ENCODE peak calls at places on chromosomes 6 and 20, in five cellular contexts. I is CD4-positive, alpha-beta T cell; R is psoas muscle; U is breast epithelium; S is osteoblast. M is an unnamed sample.

GRCh38 chr20:830011-830521 is 3.4 kb upstream of the FAM110A start:
- DNase-seq in I (no peak), R (no peak), U (peak), S (no peak), M (no peak)

GRCh38 chr6:38033442-38033982 is 214.0 kb downstream of the ZFAND3 start:
- DNase-seq in I (no peak), R (no peak), U (no peak), S (no peak), M (no peak)

GRCh38 chr6:134230940-134231339 is 87.0 kb downstream of the SGK1 start:
- DNase-seq in I (no peak), R (no peak), U (no peak), S (no peak), M (no peak)

GRCh38 chr20:50635676-50636600 is 55.4 kb downstream of the RIPOR3 start:
- DNase-seq in I (peak), R (peak), U (peak), S (peak), M (peak)

GRCh38 chr6:9481292-9482029 is 933.4 kb downstream of the TFAP2A start:
- DNase-seq in I (no peak), R (no peak), U (no peak), S (no peak), M (no peak)

GRCh38 chr6:37182736-37183590 is 13.0 kb downstream of the PIM1 start:
- DNase-seq in I (peak), R (no peak), U (no peak), S (peak), M (no peak)

GRCh38 chr20:16821211-16822089 is 73.3 kb downstream of the OTOR start:
- DNase-seq in I (no peak), R (no peak), U (no peak), S (no peak), M (peak)

GRCh38 chr20:38842017-38842416 is 36.5 kb downstream of the PPP1R16B start:
- DNase-seq in I (no peak), R (no peak), U (no peak), S (no peak), M (no peak)

GRCh38 chr6:6798430-6798829 is 209.9 kb downstream of the LY86 start:
- DNase-seq in I (no peak), R (no peak), U (no peak), S (no peak), M (no peak)

GRCh38 chr6:110329729-110330436 is 28.3 kb downstream of the METTL24 start:
- DNase-seq in I (no peak), R (no peak), U (no peak), S (no peak), M (no peak)

GRCh38 chr20:50285376-50286173 is 94.9 kb downstream of the CEBPB start:
- DNase-seq in I (no peak), R (peak), U (no peak), S (peak), M (no peak)

GRCh38 chr6:9924971-9925370 is 489.9 kb downstream of the TFAP2A start:
- DNase-seq in I (no peak), R (no peak), U (no peak), S (no peak), M (no peak)

GRCh38 chr20:57908226-57908625 is 198.4 kb upstream of the PMEPA1 start:
- DNase-seq in I (no peak), R (no peak), U (no peak), S (no peak), M (no peak)

GRCh38 chr20:52256465-52256864 is 64.9 kb upstream of the ZFP64 start:
- DNase-seq in I (no peak), R (no peak), U (no peak), S (peak), M (no peak)

GRCh38 chr6:81772741-81773140 is 20.3 kb upstream of the TENT5A start:
- DNase-seq in I (no peak), R (no peak), U (no peak), S (peak), M (peak)

GRCh38 chr6:70955441-70956190 is 1.2 kb downstream of the B3GAT2 start:
- DNase-seq in I (peak), R (peak), U (peak), S (peak), M (peak)

GRCh38 chr6:87669051-87669450 is 33.0 kb downstream of the AKIRIN2 start:
- DNase-seq in I (no peak), R (no peak), U (no peak), S (no peak), M (no peak)

GRCh38 chr20:48690888-48691287 is 136.9 kb downstream of the PREX1 start:
- DNase-seq in I (no peak), R (no peak), U (no peak), S (no peak), M (no peak)

GRCh38 chr20:57464642-57465211 is 60.2 kb downstream of the CTCFL start:
- DNase-seq in I (no peak), R (peak), U (no peak), S (peak), M (peak)

GRCh38 chr6:15515226-15515625 is 147.6 kb downstream of the DTNBP1 start:
- DNase-seq in I (no peak), R (no peak), U (no peak), S (peak), M (no peak)

GRCh38 chr6:151027936-151028838 is 162.7 kb downstream of the MTHFD1L start:
- DNase-seq in I (no peak), R (no peak), U (no peak), S (no peak), M (no peak)
- TF ChIP-seq CTCF in I (no peak), R (no peak), U (no peak), S (no peak), M (no peak)

GRCh38 chr6:148757944-148758343 is 11.1 kb downstream of the UST start:
- DNase-seq in I (no peak), R (no peak), U (no peak), S (no peak), M (no peak)

GRCh38 chr6:148760568-148761531 is 14.0 kb downstream of the UST start:
- DNase-seq in I (peak), R (peak), U (no peak), S (peak), M (no peak)

GRCh38 chr6:148760143-148760505 is 13.3 kb downstream of the UST start:
- DNase-seq in I (no peak), R (no peak), U (no peak), S (no peak), M (no peak)

GRCh38 chr6:148758492-148758891 is 11.7 kb downstream of the UST start:
- DNase-seq in I (no peak), R (no peak), U (no peak), S (no peak), M (no peak)

DNA sequence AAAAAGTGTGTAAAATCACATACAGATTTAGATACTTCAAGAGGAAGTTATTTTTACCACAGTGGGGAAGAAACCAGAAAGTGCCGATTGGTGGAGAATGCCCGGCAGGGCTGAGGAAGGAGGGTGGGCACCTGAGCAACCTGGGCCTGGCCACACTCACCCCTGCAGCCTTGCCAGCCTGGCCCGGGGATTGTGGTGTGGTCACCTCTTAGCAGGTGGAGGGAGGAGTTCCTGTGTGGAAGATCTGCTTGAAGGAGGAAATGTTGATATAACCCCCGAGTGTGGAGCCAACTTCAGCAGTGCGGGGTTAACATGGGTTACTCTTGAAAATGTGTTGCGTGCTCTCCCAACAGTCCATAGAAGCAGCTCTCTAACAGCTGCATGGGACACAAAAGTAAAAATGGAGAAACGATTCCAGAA is 14.7 kb downstream of the UST start:
- DNase-seq in I (no peak), R (peak), U (no peak), S (no peak), M (no peak)
- H3K27ac ChIP-seq in I (peak), R (no peak), U (peak), S (peak), M (peak)

GRCh38 chr6:154500769-154501171 is 9.7 kb downstream of the CNKSR3 start:
- DNase-seq in I (no peak), R (no peak), U (no peak), S (peak), M (no peak)
- TF ChIP-seq CTCF in I (no peak), R (no peak), U (no peak), S (peak), M (no peak)

GRCh38 chr6:122616877-122617276 is 6.7 kb downstream of the PKIB start:
- DNase-seq in I (no peak), R (no peak), U (no peak), S (no peak), M (no peak)

GRCh38 chr6:122612838-122613237 is 2.6 kb downstream of the PKIB start:
- DNase-seq in I (no peak), R (no peak), U (no peak), S (no peak), M (no peak)

GRCh38 chr6:122619309-122619708 is 9.1 kb downstream of the PKIB start:
- DNase-seq in I (no peak), R (no peak), U (no peak), S (no peak), M (no peak)

GRCh38 chr6:122614303-122614702 is 4.1 kb downstream of the PKIB start:
- DNase-seq in I (no peak), R (no peak), U (no peak), S (no peak), M (no peak)

GRCh38 chr6:122615409-122615808 is 5.2 kb downstream of the PKIB start:
- DNase-seq in I (no peak), R (no peak), U (no peak), S (no peak), M (no peak)
- H3K27ac ChIP-seq in I (no peak), R (no peak), U (no peak), S (no peak), M (no peak)

DNA sequence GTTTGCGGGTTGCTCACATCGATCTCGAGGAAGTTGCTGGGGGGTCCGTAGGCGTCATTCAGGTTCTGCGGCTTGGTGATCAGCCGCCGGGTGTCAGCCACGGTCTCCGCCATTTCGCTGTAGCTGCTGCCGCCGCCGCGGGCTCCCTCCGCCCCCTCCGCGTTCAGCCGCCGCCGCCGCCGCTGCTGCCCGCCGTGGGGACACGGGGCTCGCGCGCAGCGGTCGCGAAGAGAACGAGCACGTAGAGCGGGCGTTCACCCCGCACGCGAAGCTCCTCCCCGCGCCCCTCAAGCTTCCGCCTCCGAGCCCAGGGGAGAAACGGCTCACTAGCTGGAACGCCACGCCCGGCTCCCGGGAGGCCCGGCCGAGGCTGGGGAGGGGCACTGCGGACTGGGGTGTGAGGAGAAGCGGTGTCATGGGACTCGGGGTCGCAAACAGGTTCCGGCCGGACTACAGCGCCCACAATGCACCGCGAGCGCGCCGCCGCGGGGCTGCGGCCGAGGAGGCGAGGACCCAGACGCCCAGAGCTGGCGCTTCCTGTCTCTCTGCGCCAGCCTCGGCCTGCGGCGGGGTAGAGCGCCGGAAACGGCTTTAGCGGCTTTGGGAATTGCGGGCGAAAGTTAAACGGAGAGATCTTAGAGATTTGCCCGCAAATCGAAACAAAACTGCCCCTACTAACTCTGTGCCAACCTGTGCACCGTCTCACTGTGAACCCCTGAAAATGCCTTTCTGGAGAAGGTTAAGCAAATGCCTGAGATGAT is at the start of gene SNX3:
- DNase-seq in I (peak), R (peak), U (peak), S (peak), M (peak)
- TF ChIP-seq CTCF in I (no peak), R (peak), U (no peak), S (peak), M (no peak)